ENCODE peak calls at places on chromosomes 1 and 21, in four cellular contexts. L, D, A and Y are unnamed samples.

GRCh38 chr1:151706464-151707415 is 9.9 kb downstream of the CELF3 start:
- DNase-seq in L (no peak), D (no peak), A (no peak), Y (no peak)

GRCh38 chr1:151312439-151313225 is 14.6 kb downstream of the PI4KB start:
- DNase-seq in L (no peak), D (peak; percentile 74), A (no peak), Y (peak; percentile 66)

GRCh38 chr1:228364706-228365213 is 41.9 kb downstream of the TRIM11 start:
- DNase-seq in L (no peak), D (no peak), A (no peak), Y (no peak)

GRCh38 chr1:99580451-99580850 is 65.5 kb upstream of the PALMD start:
- DNase-seq in L (no peak), D (peak; percentile 43), A (no peak), Y (peak; percentile 99)

GRCh38 chr1:223849855-223850254 is 4.1 kb upstream of the TP53BP2 start:
- DNase-seq in L (no peak), D (no peak), A (no peak), Y (no peak)

GRCh38 chr1:48450505-48450904 is 21.5 kb downstream of the SPATA6 start:
- DNase-seq in L (no peak), D (peak; percentile 25), A (no peak), Y (no peak)

GRCh38 chr1:43255438-43256210 is 14.2 kb upstream of the TMEM125 start:
- DNase-seq in L (no peak), D (no peak), A (no peak), Y (no peak)

GRCh38 chr21:34861302-34861701 is 187.8 kb downstream of the RUNX1 start:
- DNase-seq in L (no peak), D (no peak), A (no peak), Y (no peak)

GRCh38 chr1:245991266-245991665 is 515.8 kb downstream of the SMYD3 start:
- DNase-seq in L (no peak), D (no peak), A (no peak), Y (no peak)

DNA sequence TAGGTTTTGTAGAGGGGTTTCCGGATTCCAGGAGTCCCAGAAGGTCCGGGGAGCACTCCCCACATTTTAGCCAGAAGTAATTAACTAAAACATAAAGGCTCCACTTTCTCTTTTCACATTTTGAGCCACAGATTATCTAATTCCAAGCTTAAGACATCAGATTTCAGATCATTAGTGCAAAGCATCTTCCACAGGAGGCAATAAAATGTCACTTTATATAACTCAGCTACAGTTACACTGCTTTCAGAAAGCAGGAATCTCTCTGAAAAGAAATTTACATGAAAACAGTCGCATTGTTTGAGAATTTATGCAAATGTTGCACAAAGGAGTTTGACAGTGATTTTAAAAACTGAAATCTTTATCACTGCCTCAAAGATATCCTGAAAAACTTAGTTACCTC is 99.7 kb downstream of the LMO4 start:
- DNase-seq in L (no peak), D (no peak), A (no peak), Y (no peak)
- H3K4me3 ChIP-seq in L (no peak overlapping the region), D (no peak overlapping the region), A (no peak overlapping the region), Y (no peak overlapping the region)

GRCh38 chr1:28358701-28359100 is 10.8 kb upstream of the PHACTR4 start:
- DNase-seq in L (no peak), D (no peak), A (no peak), Y (no peak)
- TF ChIP-seq CTCF in L (no peak), D (no peak), A (no peak), Y (no peak)

GRCh38 chr1:53982762-53983101 is 35.3 kb downstream of the LDLRAD1 start:
- DNase-seq in L (no peak), D (no peak), A (peak; percentile 51), Y (no peak)
- H3K4me3 ChIP-seq in L (peak overlapping the region; percentile 35), D (no peak overlapping the region), A (peak overlapping the region; percentile 49), Y (peak overlapping the region; percentile 2)

GRCh38 chr1:180154325-180155201 is at the start of gene QSOX1:
- DNase-seq in L (peak; percentile 91), D (peak; percentile 85), A (no peak), Y (peak; percentile 92)
- TF ChIP-seq CTCF in L (peak; percentile 20), D (no peak), A (no peak), Y (no peak)